ENCODE peak calls at places on chromosomes 2 and 18, in nine cellular contexts. One of them, this sample, is unnamed.
A peak's percentile ranks its signal among the peaks of the same experiment; 100 is the strongest.

GRCh38 chr2:185291035-185291647 is 447.5 kb upstream of the FSIP2 start:
- DNase-seq in psoas muscle: no peak
- DNase-seq in spleen: no peak
- DNase-seq in pancreas: peak; percentile 70
- DNase-seq in K562: peak; percentile 25
- DNase-seq in A549: no peak
- DNase-seq in OCI-LY7: peak; percentile 39
- DNase-seq in mesenchymal stem cell: peak; percentile 76
- DNase-seq in cardiac muscle cell: peak; percentile 81
- DNase-seq in this sample: peak; percentile 54

GRCh38 chr2:62382122-62382521 is 123.9 kb downstream of the TMEM17 start:
- DNase-seq in psoas muscle: no peak
- DNase-seq in spleen: no peak
- DNase-seq in pancreas: no peak
- DNase-seq in K562: no peak
- DNase-seq in A549: no peak
- DNase-seq in OCI-LY7: no peak
- DNase-seq in mesenchymal stem cell: peak; percentile 15
- DNase-seq in cardiac muscle cell: no peak
- DNase-seq in this sample: no peak

GRCh38 chr2:239193925-239194687 is 206.7 kb downstream of the HDAC4 start:
- DNase-seq in psoas muscle: no peak
- DNase-seq in spleen: no peak
- DNase-seq in pancreas: no peak
- DNase-seq in K562: no peak
- DNase-seq in A549: no peak
- DNase-seq in OCI-LY7: no peak
- DNase-seq in mesenchymal stem cell: no peak
- DNase-seq in cardiac muscle cell: no peak
- DNase-seq in this sample: no peak

GRCh38 chr18:49050462-49050861 is 99.7 kb upstream of the SMAD7 start:
- DNase-seq in psoas muscle: no peak
- DNase-seq in spleen: no peak
- DNase-seq in pancreas: no peak
- DNase-seq in K562: no peak
- DNase-seq in A549: no peak
- DNase-seq in OCI-LY7: no peak
- DNase-seq in mesenchymal stem cell: no peak
- DNase-seq in cardiac muscle cell: no peak
- DNase-seq in this sample: no peak

GRCh38 chr2:207845202-207845864 is 75.6 kb upstream of the FZD5 start:
- DNase-seq in psoas muscle: no peak
- DNase-seq in spleen: no peak
- DNase-seq in pancreas: no peak
- DNase-seq in K562: no peak
- DNase-seq in A549: no peak
- DNase-seq in OCI-LY7: no peak
- DNase-seq in mesenchymal stem cell: no peak
- DNase-seq in cardiac muscle cell: no peak
- DNase-seq in this sample: no peak

GRCh38 chr2:11647834-11648600 is 22.0 kb downstream of the NTSR2 start:
- DNase-seq in psoas muscle: no peak
- DNase-seq in spleen: no peak
- DNase-seq in pancreas: no peak
- DNase-seq in K562: no peak
- DNase-seq in A549: no peak
- DNase-seq in OCI-LY7: no peak
- DNase-seq in mesenchymal stem cell: peak; percentile 18
- DNase-seq in cardiac muscle cell: no peak
- DNase-seq in this sample: no peak

GRCh38 chr2:40448476-40449079 is 3.3 kb downstream of the SLC8A1 start:
- DNase-seq in psoas muscle: no peak
- DNase-seq in spleen: no peak
- DNase-seq in pancreas: no peak
- DNase-seq in K562: peak; percentile 8
- DNase-seq in A549: peak; percentile 20
- DNase-seq in OCI-LY7: peak; percentile 68
- DNase-seq in mesenchymal stem cell: peak; percentile 22
- DNase-seq in cardiac muscle cell: peak; percentile 57
- DNase-seq in this sample: no peak

GRCh38 chr2:113081458-113082210 is 13.9 kb downstream of the IL1F10 start:
- DNase-seq in psoas muscle: no peak
- DNase-seq in spleen: no peak
- DNase-seq in pancreas: no peak
- DNase-seq in K562: no peak
- DNase-seq in A549: no peak
- DNase-seq in OCI-LY7: no peak
- DNase-seq in mesenchymal stem cell: no peak
- DNase-seq in cardiac muscle cell: no peak
- DNase-seq in this sample: no peak

GRCh38 chr2:8004250-8004681 is 677.6 kb upstream of the ID2 start:
- DNase-seq in psoas muscle: no peak
- DNase-seq in spleen: no peak
- DNase-seq in pancreas: no peak
- DNase-seq in K562: peak; percentile 90
- DNase-seq in A549: peak; percentile 47
- DNase-seq in OCI-LY7: peak; percentile 29
- DNase-seq in mesenchymal stem cell: peak; percentile 91
- DNase-seq in cardiac muscle cell: no peak
- DNase-seq in this sample: peak; percentile 48

GRCh38 chr2:130744287-130745117 is 10.8 kb upstream of the AMER3 start:
- DNase-seq in psoas muscle: no peak
- DNase-seq in spleen: no peak
- DNase-seq in pancreas: no peak
- DNase-seq in K562: no peak
- DNase-seq in A549: no peak
- DNase-seq in OCI-LY7: no peak
- DNase-seq in mesenchymal stem cell: no peak
- DNase-seq in cardiac muscle cell: peak; percentile 90
- DNase-seq in this sample: peak; percentile 54

GRCh38 chr2:190636362-190636761 is 12.5 kb upstream of the NAB1 start:
- DNase-seq in psoas muscle: no peak
- DNase-seq in spleen: no peak
- DNase-seq in pancreas: no peak
- DNase-seq in K562: no peak
- DNase-seq in A549: peak; percentile 24
- DNase-seq in OCI-LY7: no peak
- DNase-seq in mesenchymal stem cell: peak; percentile 69
- DNase-seq in cardiac muscle cell: no peak
- DNase-seq in this sample: no peak

GRCh38 chr2:105746177-105747080 is 1.7 kb downstream of the NCK2 start:
- DNase-seq in psoas muscle: peak; percentile 27
- DNase-seq in spleen: peak; percentile 96
- DNase-seq in pancreas: peak; percentile 90
- DNase-seq in K562: peak; percentile 42
- DNase-seq in A549: no peak
- DNase-seq in OCI-LY7: peak; percentile 52
- DNase-seq in mesenchymal stem cell: no peak
- DNase-seq in cardiac muscle cell: peak; percentile 41
- DNase-seq in this sample: peak; percentile 89

GRCh38 chr2:70961648-70961994 is 16.8 kb upstream of the ANKRD53 start:
- DNase-seq in psoas muscle: no peak
- DNase-seq in spleen: peak; percentile 33
- DNase-seq in pancreas: no peak
- DNase-seq in K562: no peak
- DNase-seq in A549: no peak
- DNase-seq in OCI-LY7: no peak
- DNase-seq in mesenchymal stem cell: no peak
- DNase-seq in cardiac muscle cell: no peak
- DNase-seq in this sample: no peak

GRCh38 chr2:105249181-105249580 is 7.6 kb downstream of the GPR45 start:
- DNase-seq in psoas muscle: no peak
- DNase-seq in spleen: no peak
- DNase-seq in pancreas: no peak
- DNase-seq in K562: no peak
- DNase-seq in A549: no peak
- DNase-seq in OCI-LY7: no peak
- DNase-seq in mesenchymal stem cell: no peak
- DNase-seq in cardiac muscle cell: no peak
- DNase-seq in this sample: no peak

GRCh38 chr2:239012936-239013669 is 165.2 kb downstream of the TWIST2 start:
- DNase-seq in psoas muscle: no peak
- DNase-seq in spleen: peak; percentile 16
- DNase-seq in pancreas: no peak
- DNase-seq in K562: no peak
- DNase-seq in A549: no peak
- DNase-seq in OCI-LY7: no peak
- DNase-seq in mesenchymal stem cell: no peak
- DNase-seq in cardiac muscle cell: no peak
- DNase-seq in this sample: no peak

GRCh38 chr2:191289049-191289448 is 43.8 kb downstream of the MYO1B start:
- DNase-seq in psoas muscle: no peak
- DNase-seq in spleen: no peak
- DNase-seq in pancreas: no peak
- DNase-seq in K562: no peak
- DNase-seq in A549: no peak
- DNase-seq in OCI-LY7: no peak
- DNase-seq in mesenchymal stem cell: no peak
- DNase-seq in cardiac muscle cell: no peak
- DNase-seq in this sample: no peak

DNA sequence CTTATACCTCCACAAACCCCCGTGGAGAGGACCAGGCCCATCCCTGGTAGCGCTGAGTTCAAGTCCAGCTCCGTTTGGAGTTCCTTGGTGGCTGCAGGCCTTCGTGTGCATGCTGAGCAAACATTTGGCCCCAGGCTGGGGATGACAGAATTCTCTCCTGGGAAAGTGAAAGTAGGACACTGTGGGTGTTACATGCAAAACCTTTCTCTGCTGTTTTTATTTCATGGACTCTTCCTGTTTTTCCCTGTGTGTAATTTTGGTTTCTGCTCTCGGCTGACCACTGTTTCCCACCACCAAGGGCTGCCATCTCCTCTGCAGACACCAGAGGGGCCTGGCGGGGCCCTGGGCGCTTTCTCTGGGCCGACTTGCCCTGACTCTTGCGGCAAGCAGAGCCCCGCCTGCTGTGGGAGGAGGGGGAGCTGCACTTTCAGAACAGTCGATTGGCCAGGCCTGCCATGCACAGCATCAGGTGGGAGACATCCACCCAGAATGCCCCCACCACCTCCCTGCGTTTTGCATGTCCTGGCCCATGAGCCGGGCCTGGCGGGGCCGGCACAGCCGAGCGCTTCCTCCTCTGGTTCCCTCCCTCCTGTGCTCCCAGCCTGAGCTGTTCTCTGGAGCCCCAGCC is 102.4 kb downstream of the CABLES1 start:
- DNase-seq in psoas muscle: peak; percentile 51
- DNase-seq in spleen: peak; percentile 86
- DNase-seq in pancreas: no peak
- DNase-seq in K562: no peak
- DNase-seq in A549: no peak
- DNase-seq in OCI-LY7: peak; percentile 93
- DNase-seq in mesenchymal stem cell: peak; percentile 70
- DNase-seq in cardiac muscle cell: no peak
- DNase-seq in this sample: peak; percentile 61
- H3K4me1 ChIP-seq in psoas muscle: no peaks in the 10 kb centered on the region
- H3K4me1 ChIP-seq in spleen: peaks cover 14% of the 10 kb centered on the region
- H3K4me1 ChIP-seq in pancreas: no peaks in the 10 kb centered on the region
- H3K4me1 ChIP-seq in K562: no peaks in the 10 kb centered on the region
- H3K4me1 ChIP-seq in A549: no peaks in the 10 kb centered on the region
- H3K4me1 ChIP-seq in OCI-LY7: peaks cover 80% of the 10 kb centered on the region
- H3K4me1 ChIP-seq in mesenchymal stem cell: peaks cover 21% of the 10 kb centered on the region
- H3K4me1 ChIP-seq in cardiac muscle cell: no peaks in the 10 kb centered on the region
- H3K4me1 ChIP-seq in this sample: peaks cover 14% of the 10 kb centered on the region

DNA sequence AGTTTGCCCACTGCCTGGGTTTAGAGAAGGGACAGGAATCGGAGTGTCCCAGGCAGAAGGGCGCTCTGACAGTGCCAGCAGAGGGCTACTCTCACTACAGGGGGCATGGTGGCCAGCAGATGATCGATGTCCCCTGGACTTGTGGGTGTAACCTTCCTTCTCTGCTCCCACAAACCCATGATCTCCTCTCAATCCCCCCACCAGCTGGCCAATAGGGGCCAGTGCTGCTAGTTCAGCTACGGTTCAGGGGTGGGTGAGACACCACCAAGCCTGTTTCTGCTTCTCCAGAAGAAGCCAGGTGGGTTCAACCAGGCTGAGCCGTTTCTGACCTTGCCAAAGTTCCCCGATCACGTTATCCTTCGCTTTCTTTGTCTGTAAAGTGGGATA is 1.3 kb downstream of the NPPC start:
- DNase-seq in psoas muscle: no peak
- DNase-seq in spleen: no peak
- DNase-seq in pancreas: no peak
- DNase-seq in K562: no peak
- DNase-seq in A549: peak; percentile 36
- DNase-seq in OCI-LY7: no peak
- DNase-seq in mesenchymal stem cell: peak; percentile 3
- DNase-seq in cardiac muscle cell: no peak
- DNase-seq in this sample: no peak
- H3K4me3 ChIP-seq in psoas muscle: peak overlapping the region; percentile 63
- H3K4me3 ChIP-seq in spleen: peak overlapping the region; percentile 46
- H3K4me3 ChIP-seq in pancreas: peak overlapping the region; percentile 56
- H3K4me3 ChIP-seq in K562: no peak overlapping the region
- H3K4me3 ChIP-seq in A549: peak overlapping the region; percentile 47
- H3K4me3 ChIP-seq in OCI-LY7: no peak overlapping the region
- H3K4me3 ChIP-seq in mesenchymal stem cell: no peak overlapping the region
- H3K4me3 ChIP-seq in cardiac muscle cell: no peak overlapping the region
- H3K4me3 ChIP-seq in this sample: no peak overlapping the region

GRCh38 chr2:194352505-194352904 is 1304.5 kb upstream of the SLC39A10 start:
- DNase-seq in psoas muscle: no peak
- DNase-seq in spleen: no peak
- DNase-seq in pancreas: no peak
- DNase-seq in K562: no peak
- DNase-seq in A549: no peak
- DNase-seq in OCI-LY7: no peak
- DNase-seq in mesenchymal stem cell: no peak
- DNase-seq in cardiac muscle cell: no peak
- DNase-seq in this sample: no peak
- H3K4me1 ChIP-seq in psoas muscle: no peaks in the 10 kb centered on the region
- H3K4me1 ChIP-seq in spleen: no peaks in the 10 kb centered on the region
- H3K4me1 ChIP-seq in pancreas: no peaks in the 10 kb centered on the region
- H3K4me1 ChIP-seq in K562: no peaks in the 10 kb centered on the region
- H3K4me1 ChIP-seq in A549: no peaks in the 10 kb centered on the region
- H3K4me1 ChIP-seq in OCI-LY7: no peaks in the 10 kb centered on the region
- H3K4me1 ChIP-seq in mesenchymal stem cell: no peaks in the 10 kb centered on the region
- H3K4me1 ChIP-seq in cardiac muscle cell: no peaks in the 10 kb centered on the region
- H3K4me1 ChIP-seq in this sample: no peaks in the 10 kb centered on the region

DNA sequence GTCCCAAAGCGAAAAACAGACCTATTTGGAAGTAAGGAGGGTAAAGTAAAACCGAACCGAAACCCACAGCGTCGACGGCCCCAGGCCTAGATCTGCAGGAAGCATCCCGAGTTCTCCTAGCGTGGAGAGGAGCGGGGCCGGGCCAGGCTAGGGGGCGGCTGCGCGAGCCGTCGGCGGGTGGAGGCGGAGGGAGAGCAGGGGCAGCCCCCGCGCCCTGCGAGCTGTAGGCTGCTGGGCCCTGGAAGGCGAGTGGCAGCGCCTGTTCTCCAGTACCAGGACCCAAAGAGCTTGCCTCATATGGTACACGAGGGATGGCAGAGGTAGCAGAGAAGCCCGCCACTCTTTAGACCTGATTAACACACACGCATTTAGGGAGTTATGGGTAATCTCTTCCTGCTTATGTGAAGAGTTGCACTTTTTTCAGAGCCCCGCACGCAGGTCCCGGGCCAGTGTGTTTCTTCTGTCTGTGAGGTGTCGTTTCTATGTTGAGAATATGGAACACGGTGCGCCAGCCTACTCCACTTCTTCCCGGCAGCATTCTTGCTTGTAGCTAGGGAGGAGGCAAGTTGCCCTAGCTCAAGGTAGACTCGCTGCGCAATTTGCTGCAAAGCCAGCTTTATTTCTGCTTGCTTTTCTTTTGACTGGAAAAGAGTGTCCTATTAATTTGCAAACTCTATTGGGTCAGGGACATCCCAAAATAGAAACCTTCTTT is 71.1 kb downstream of the ARHGEF33 start:
- DNase-seq in psoas muscle: no peak
- DNase-seq in spleen: no peak
- DNase-seq in pancreas: peak; percentile 50
- DNase-seq in K562: no peak
- DNase-seq in A549: no peak
- DNase-seq in OCI-LY7: no peak
- DNase-seq in mesenchymal stem cell: no peak
- DNase-seq in cardiac muscle cell: no peak
- DNase-seq in this sample: no peak
- H3K4me3 ChIP-seq in psoas muscle: peak overlapping the region; percentile 62
- H3K4me3 ChIP-seq in spleen: peak overlapping the region; percentile 38
- H3K4me3 ChIP-seq in pancreas: peak overlapping the region; percentile 51
- H3K4me3 ChIP-seq in K562: no peak overlapping the region
- H3K4me3 ChIP-seq in A549: no peak overlapping the region
- H3K4me3 ChIP-seq in OCI-LY7: no peak overlapping the region
- H3K4me3 ChIP-seq in mesenchymal stem cell: peak overlapping the region; percentile 60
- H3K4me3 ChIP-seq in cardiac muscle cell: no peak overlapping the region
- H3K4me3 ChIP-seq in this sample: no peak overlapping the region

This sample was measured in transverse colon.